ENCODE peak calls at places on chromosomes 16 and 17, in ten cellular contexts. D, A, K, T, W, U, N, Q, V and J are unnamed samples. For H3K9me3, the result is how much of the 10 kb centered on the place peaks cover.

GRCh38 chr17:6775871-6776405 is at the start of gene FBXO39:
- DNase-seq in U (peak), K (peak), Q (no peak), V (no peak), T (no peak), A (peak), W (no peak), N (no peak), D (no peak), J (no peak)

GRCh38 chr17:66789093-66789492 is 45.8 kb upstream of the CACNG5 start:
- DNase-seq in T (no peak), U (no peak), K (no peak), W (no peak), Q (no peak), N (no peak), V (no peak), A (no peak), D (no peak), J (no peak)

GRCh38 chr16:22296225-22297113 is 740 bp upstream of the POLR3E start:
- DNase-seq in T (no peak), A (peak), D (no peak), N (peak), V (no peak), U (no peak), K (no peak), W (no peak), Q (peak), J (no peak)

GRCh38 chr17:5331506-5331905 is 49.4 kb downstream of the RABEP1 start:
- DNase-seq in T (no peak), A (no peak), N (no peak), Q (no peak), U (no peak), V (no peak), D (no peak), W (no peak), K (no peak), J (no peak)

GRCh38 chr16:17238285-17239028 is 232.3 kb downstream of the XYLT1 start:
- DNase-seq in U (no peak), K (no peak), V (no peak), D (no peak), W (no peak), A (no peak), N (no peak), Q (no peak), T (no peak), J (no peak)

GRCh38 chr16:30949655-30950515 is 1.0 kb downstream of the ORAI3 start:
- DNase-seq in T (peak), N (peak), D (peak), U (peak), A (peak), K (peak), Q (peak), V (peak), W (peak), J (peak)

GRCh38 chr17:82388223-82388921 is 16.8 kb downstream of the UTS2R start:
- DNase-seq in V (no peak), A (no peak), K (no peak), U (peak), T (peak), N (no peak), Q (peak), D (peak), W (peak), J (no peak)

GRCh38 chr16:1180772-1181714 is 28.1 kb downstream of the CACNA1H start:
- DNase-seq in W (no peak), K (no peak), Q (no peak), V (no peak), D (no peak), U (peak), N (no peak), A (no peak), T (no peak), J (no peak)

GRCh38 chr17:51372345-51373004 is 112.1 kb downstream of the UTP18 start:
- DNase-seq in Q (peak), K (no peak), V (no peak), U (no peak), N (no peak), D (no peak), W (peak), A (no peak), T (peak), J (peak)

GRCh38 chr16:1809281-1809801 is 15.8 kb upstream of the IGFALS start:
- DNase-seq in T (peak), W (peak), K (no peak), U (no peak), N (no peak), D (no peak), Q (peak), A (no peak), V (no peak), J (no peak)

GRCh38 chr16:66028505-66029216 is 337.8 kb upstream of the CDH5 start:
- DNase-seq in U (no peak), V (peak), A (no peak), N (no peak), K (no peak), T (no peak), W (no peak), D (no peak), Q (no peak), J (peak)

GRCh38 chr17:32256695-32257013 is 9.0 kb upstream of the RHBDL3 start:
- DNase-seq in D (no peak), Q (no peak), W (no peak), V (no peak), U (no peak), T (no peak), N (no peak), A (no peak), K (no peak), J (no peak)

GRCh38 chr17:76018801-76019200 is 8.3 kb downstream of the EVPL start:
- DNase-seq in V (no peak), N (no peak), D (no peak), A (no peak), T (no peak), U (no peak), Q (no peak), W (no peak), K (no peak), J (no peak)

GRCh38 chr16:81668243-81669097 is 110.6 kb upstream of the PLCG2 start:
- DNase-seq in N (no peak), V (no peak), Q (no peak), U (no peak), W (no peak), A (no peak), D (no peak), T (no peak), K (no peak), J (no peak)

GRCh38 chr16:27852681-27853080 is 210.8 kb downstream of the GSG1L start:
- DNase-seq in N (peak), W (no peak), V (peak), U (no peak), A (no peak), Q (no peak), T (no peak), K (no peak), D (no peak), J (no peak)

GRCh38 chr16:77599793-77600415 is 122.4 kb upstream of the NUDT7 start:
- DNase-seq in Q (peak), V (no peak), D (no peak), A (no peak), W (peak), U (no peak), N (no peak), K (peak), T (peak), J (peak)

GRCh38 chr16:9053006-9053601 is 38.3 kb upstream of the HAPSTR1 start:
- DNase-seq in T (peak), U (no peak), V (no peak), D (peak), W (peak), K (no peak), N (peak), Q (peak), A (peak), J (no peak)

GRCh38 chr17:62105861-62106260 is 40.8 kb upstream of the MED13 start:
- DNase-seq in D (peak), A (no peak), U (no peak), V (no peak), N (no peak), Q (no peak), T (no peak), K (no peak), W (no peak), J (no peak)

GRCh38 chr17:73722163-73722562 is 77.9 kb upstream of the SDK2 start:
- DNase-seq in V (no peak), A (no peak), T (no peak), N (no peak), W (no peak), Q (no peak), U (no peak), D (no peak), K (no peak), J (no peak)

GRCh38 chr17:31171711-31172110 is 76.9 kb downstream of the NF1 start:
- DNase-seq in D (no peak), K (no peak), N (no peak), A (no peak), T (no peak), V (no peak), W (no peak), Q (no peak), U (no peak), J (no peak)

GRCh38 chr16:1379054-1379862 is 27.5 kb downstream of the GNPTG start:
- DNase-seq in A (peak), W (peak), K (peak), N (peak), U (peak), V (peak), D (peak), Q (peak), T (peak), J (peak)

GRCh38 chr16:81495321-81496234 is 51.0 kb downstream of the CMIP start:
- DNase-seq in Q (peak), U (no peak), D (peak), V (peak), T (no peak), K (no peak), W (peak), A (no peak), N (no peak), J (no peak)

GRCh38 chr17:62968445-62968923 is 2.4 kb downstream of the TANC2 start:
- DNase-seq in U (no peak), D (peak), N (no peak), K (no peak), A (no peak), Q (peak), V (no peak), W (peak), T (peak), J (no peak)

GRCh38 chr17:601462-602303 is 113.0 kb downstream of the VPS53 start:
- DNase-seq in K (no peak), A (no peak), U (no peak), V (no peak), Q (peak), D (no peak), W (peak), T (no peak), N (peak), J (peak)

GRCh38 chr17:35817196-35817595 is 7.9 kb downstream of the TAF15 start:
- DNase-seq in A (no peak), N (no peak), K (no peak), W (no peak), V (no peak), D (no peak), U (no peak), Q (no peak), T (no peak), J (no peak)

GRCh38 chr17:49290690-49291326 is 60.2 kb upstream of the PHOSPHO1 start:
- DNase-seq in W (no peak), U (no peak), T (peak), K (no peak), D (no peak), N (no peak), A (no peak), V (no peak), Q (peak), J (peak)

GRCh38 chr17:44115585-44116415 is 7.6 kb downstream of the HDAC5 start:
- DNase-seq in A (peak), D (no peak), K (no peak), U (peak), W (no peak), N (no peak), Q (peak), V (no peak), T (peak), J (no peak)

GRCh38 chr17:42832213-42832933 is 824 bp upstream of the PSME3 start:
- DNase-seq in D (no peak), W (no peak), V (no peak), K (no peak), U (no peak), A (no peak), T (peak), N (no peak), Q (peak), J (no peak)

GRCh38 chr17:73474370-73474988 is 162.7 kb upstream of the CDC42EP4 start:
- DNase-seq in W (peak), A (no peak), D (peak), T (peak), U (no peak), N (peak), K (no peak), V (no peak), Q (peak), J (peak)

GRCh38 chr17:62062313-62062712 is 2.8 kb downstream of the MED13 start:
- DNase-seq in N (no peak), Q (no peak), W (no peak), V (no peak), D (no peak), A (no peak), K (no peak), U (no peak), T (no peak), J (no peak)

GRCh38 chr17:69061901-69062556 is 1.3 kb upstream of the ABCA9 start:
- DNase-seq in D (no peak), K (no peak), W (no peak), V (no peak), U (no peak), Q (no peak), A (no peak), T (no peak), N (no peak), J (no peak)

GRCh38 chr17:78674156-78674555 is 97.0 kb upstream of the DNAH17 start:
- DNase-seq in V (no peak), A (no peak), U (no peak), W (no peak), N (no peak), K (no peak), Q (no peak), D (no peak), T (no peak), J (no peak)

GRCh38 chr17:78675316-78675616 is 98.1 kb upstream of the DNAH17 start:
- DNase-seq in U (no peak), N (no peak), W (no peak), T (no peak), D (no peak), Q (no peak), K (no peak), A (no peak), V (no peak), J (no peak)

GRCh38 chr17:78673395-78673794 is 96.2 kb upstream of the DNAH17 start:
- DNase-seq in T (no peak), V (no peak), W (no peak), K (no peak), Q (no peak), D (no peak), U (no peak), N (no peak), A (no peak), J (no peak)

GRCh38 chr17:78675836-78676235 is 98.6 kb upstream of the DNAH17 start:
- DNase-seq in N (no peak), W (no peak), U (no peak), V (no peak), K (no peak), D (no peak), Q (no peak), A (no peak), T (no peak), J (no peak)

GRCh38 chr17:78674595-78675315 is 97.6 kb upstream of the DNAH17 start:
- DNase-seq in N (no peak), K (no peak), T (no peak), U (no peak), A (peak), V (no peak), D (no peak), Q (no peak), W (no peak), J (no peak)
- TF ChIP-seq POLR2A in N (no peak), K (no peak), T (no peak), U (no peak), A (no peak), V (no peak), D (no peak), Q (no peak), W (no peak), J (no peak)

GRCh38 chr16:80066805-80067580 is 466.5 kb upstream of the MAF start:
- DNase-seq in V (no peak), W (no peak), K (no peak), N (no peak), D (no peak), T (no peak), Q (no peak), U (no peak), A (no peak), J (no peak)

GRCh38 chr16:80074329-80074728 is 466.5 kb upstream of the DYNLRB2 start:
- DNase-seq in V (no peak), A (no peak), U (no peak), K (no peak), D (no peak), T (no peak), N (no peak), W (no peak), Q (no peak), J (no peak)

DNA sequence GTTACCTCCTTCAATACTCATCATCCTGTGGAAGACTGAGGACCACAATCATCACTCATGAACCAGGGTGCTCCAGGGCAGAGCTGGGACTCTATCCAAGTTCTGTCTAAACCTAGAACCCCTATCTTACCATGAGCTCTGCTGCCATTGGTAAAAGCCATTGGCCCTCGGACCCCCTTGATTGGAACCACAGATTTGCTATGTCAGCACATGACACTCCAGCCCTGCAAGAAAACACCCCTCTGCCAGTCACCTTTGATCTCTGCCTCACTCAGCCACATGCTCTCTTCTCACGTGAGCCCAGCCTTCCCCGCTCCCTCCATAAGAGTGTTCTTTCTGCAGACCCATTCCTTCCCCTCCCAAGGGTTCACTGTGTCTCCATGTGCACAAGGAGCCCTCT is 468.8 kb upstream of the DYNLRB2 start:
- DNase-seq in D (no peak), A (no peak), V (no peak), T (no peak), W (no peak), Q (no peak), N (no peak), U (no peak), K (no peak), J (no peak)
- H3K9me3 ChIP-seq in D (under half), A (under half), V (under half), T (under half), W (under half), Q (under half), N (under half), U (under half), K (under half), J (under half)

DNA sequence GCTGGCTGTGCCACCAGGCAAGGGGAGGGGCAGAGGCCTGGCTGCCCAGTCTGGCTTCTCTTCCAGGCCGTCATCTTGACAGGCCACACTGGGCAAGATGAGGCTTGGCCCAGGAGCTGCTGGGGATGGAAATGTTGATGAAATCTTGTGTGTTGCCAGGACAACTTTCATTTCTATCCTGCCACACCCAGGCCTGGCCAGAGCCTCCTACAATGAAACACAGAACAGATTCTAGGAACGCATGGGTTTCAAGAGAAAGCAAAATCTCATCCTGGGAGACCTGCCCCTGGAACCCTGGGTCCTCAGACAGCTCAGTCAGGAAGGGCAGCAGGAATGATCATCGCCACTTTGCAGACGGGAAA is 9.3 kb downstream of the HEXIM2 start:
- DNase-seq in D (peak), N (peak), Q (no peak), W (peak), T (peak), K (peak), A (no peak), V (peak), U (no peak), J (peak)
- TF ChIP-seq EP300 in D (no peak), N (no peak), Q (no peak), W (no peak), T (no peak), K (no peak), A (no peak), V (no peak), U (no peak), J (no peak)

DNA sequence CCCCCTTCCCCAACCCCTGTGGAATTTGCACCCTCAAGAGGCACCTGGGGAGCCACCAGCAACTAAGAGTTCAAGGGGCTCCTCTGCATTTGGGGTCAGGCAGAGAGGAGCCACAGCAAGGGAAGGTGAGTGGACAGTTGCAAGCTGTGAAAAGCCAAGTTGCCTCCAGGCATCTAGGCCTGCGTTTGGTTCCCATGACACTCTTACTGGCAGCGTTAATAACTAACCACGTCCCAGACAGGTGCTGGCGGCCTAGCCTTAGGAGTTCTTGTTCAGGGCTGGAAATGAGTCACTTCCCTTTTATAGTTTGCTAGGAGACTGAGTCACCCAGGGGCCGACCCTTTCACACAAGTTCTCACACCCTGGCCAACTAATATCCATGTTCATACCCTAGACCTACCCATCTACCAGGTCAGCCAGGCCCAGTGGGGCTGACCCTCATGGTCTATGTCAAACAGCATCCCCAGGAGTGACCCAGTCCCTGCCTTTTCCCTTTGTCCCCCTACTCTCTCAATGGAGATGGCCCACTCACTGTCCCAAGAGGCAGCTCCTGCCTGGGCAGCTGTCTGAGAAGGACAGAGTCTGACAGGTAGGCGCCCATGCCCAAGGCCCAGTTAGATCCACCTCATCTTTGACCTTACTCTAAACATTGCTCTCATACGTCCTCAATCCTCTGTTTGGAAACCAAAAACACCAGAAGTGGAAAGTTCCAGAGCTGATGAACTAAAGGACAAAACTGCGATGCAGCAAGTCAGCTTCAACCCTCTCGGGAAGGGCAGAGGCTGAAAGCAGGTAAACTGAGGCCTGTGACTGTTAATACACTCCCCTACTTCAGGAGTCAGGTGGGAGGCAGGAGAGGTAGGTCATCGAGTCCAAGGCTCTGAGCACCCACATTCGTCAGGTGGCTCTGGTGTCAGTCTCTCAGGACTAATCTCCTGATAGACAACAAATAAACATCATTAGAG is 300.6 kb downstream of the SOX9 start:
- DNase-seq in W (peak), U (no peak), A (no peak), V (no peak), N (no peak), T (peak), D (peak), K (no peak), Q (peak), J (no peak)
- TF ChIP-seq POLR2A in W (no peak), U (no peak), A (no peak), V (no peak), N (no peak), T (no peak), D (no peak), K (no peak), Q (no peak), J (no peak)

GRCh38 chr17:10482252-10482651 is 12.9 kb upstream of the MYH4 start:
- DNase-seq in N (no peak), A (no peak), K (no peak), D (no peak), V (no peak), T (no peak), Q (no peak), W (no peak), U (no peak), J (no peak)
- H3K9me3 ChIP-seq in N (under half), A (under half), K (under half), D (under half), V (under half), T (under half), Q (under half), W (under half), U (under half), J (under half)